ENCODE peak calls at places on chromosomes 2 and 18, in six cellular contexts. C is BJ, G is BE2C, H is cardiac fibroblast, J is A673, B is AG04450. N is an unnamed sample.

GRCh38 chr18:3135536-3135935 is 84.2 kb downstream of the MYOM1 start:
- DNase-seq in B (no peak), H (no peak), J (no peak), C (no peak), G (no peak), N (no peak)

GRCh38 chr2:102239344-102239743 is 52.5 kb downstream of the IL1RL2 start:
- DNase-seq in G (no peak), H (no peak), B (no peak), J (no peak), C (no peak), N (no peak)

GRCh38 chr2:176710657-176711197 is 441.5 kb downstream of the MTX2 start:
- DNase-seq in B (no peak), H (no peak), G (peak), J (no peak), C (no peak), N (no peak)

GRCh38 chr2:44934024-44934423 is 7.5 kb upstream of the SIX3 start:
- DNase-seq in H (no peak), C (no peak), G (no peak), J (no peak), B (no peak), N (no peak)

GRCh38 chr2:231612199-231613053 is 19.8 kb downstream of the TEX44 start:
- DNase-seq in H (peak), G (peak), J (peak), B (peak), C (peak), N (peak)

GRCh38 chr18:13375302-13376255 is 157.0 kb downstream of the LDLRAD4 start:
- DNase-seq in B (peak), H (peak), J (peak), C (peak), G (peak), N (peak)

GRCh38 chr2:200733713-200734198 is 78.0 kb upstream of the BZW1 start:
- DNase-seq in J (no peak), B (no peak), H (no peak), G (no peak), C (no peak), N (no peak)

GRCh38 chr2:126399001-126399400 is 257.0 kb upstream of the GYPC start:
- DNase-seq in G (no peak), C (no peak), J (peak), H (no peak), B (no peak), N (no peak)

GRCh38 chr2:45857206-45857605 is 205.7 kb downstream of the PRKCE start:
- DNase-seq in C (no peak), B (no peak), G (no peak), J (no peak), H (no peak), N (no peak)

GRCh38 chr2:25517701-25518100 is 155.7 kb downstream of the DTNB start:
- DNase-seq in J (no peak), G (no peak), H (no peak), B (no peak), C (no peak), N (no peak)

GRCh38 chr2:148907085-148907785 is 32.2 kb downstream of the KIF5C start:
- DNase-seq in G (no peak), C (no peak), B (no peak), J (no peak), H (no peak), N (no peak)

GRCh38 chr2:112876257-112876970 is 34.6 kb upstream of the IL37 start:
- DNase-seq in B (no peak), C (no peak), G (no peak), J (no peak), H (no peak), N (no peak)

GRCh38 chr2:209526541-209526940 is 102.7 kb downstream of the MAP2 start:
- DNase-seq in B (no peak), J (peak), C (no peak), H (peak), G (no peak), N (no peak)

GRCh38 chr2:149743842-149744468 is 156.4 kb upstream of the MMADHC start:
- DNase-seq in G (peak), B (peak), J (peak), C (peak), H (peak), N (peak)

GRCh38 chr2:240466579-240467148 is 31.2 kb downstream of the GPC1 start:
- DNase-seq in G (peak), B (no peak), J (no peak), H (no peak), C (no peak), N (no peak)

GRCh38 chr2:146324954-146325353 is 1519.9 kb upstream of the ACVR2A start:
- DNase-seq in J (no peak), B (peak), G (no peak), H (no peak), C (peak), N (no peak)

GRCh38 chr2:145503511-145503910 is 983.6 kb upstream of the ZEB2 start:
- DNase-seq in G (no peak), J (peak), H (no peak), C (no peak), B (no peak), N (no peak)

GRCh38 chr2:85162746-85163301 is 29.6 kb downstream of the TCF7L1 start:
- DNase-seq in G (no peak), H (peak), B (peak), C (no peak), J (peak), N (peak)

GRCh38 chr2:132484144-132484543 is 67.5 kb downstream of the GPR39 start:
- DNase-seq in B (no peak), H (no peak), G (no peak), J (no peak), C (no peak), N (no peak)

GRCh38 chr2:151668737-151669136 is 65.5 kb downstream of the NEB start:
- DNase-seq in J (peak), H (no peak), B (no peak), C (no peak), G (no peak), N (no peak)

GRCh38 chr2:225889452-225889851 is 489.9 kb downstream of the NYAP2 start:
- DNase-seq in B (peak), J (peak), C (peak), G (peak), H (peak), N (peak)

GRCh38 chr2:119246884-119247843 is 23.5 kb downstream of the STEAP3 start:
- DNase-seq in C (no peak), H (no peak), J (no peak), G (no peak), B (no peak), N (no peak)

GRCh38 chr2:135030826-135031225 is 16.4 kb downstream of the MAP3K19 start:
- DNase-seq in H (peak), G (no peak), C (no peak), B (no peak), J (peak), N (peak)

GRCh38 chr2:221025397-221025796 is 546.7 kb downstream of the EPHA4 start:
- DNase-seq in H (no peak), B (no peak), C (no peak), G (no peak), J (no peak), N (no peak)

GRCh38 chr18:55380574-55380973 is 207.4 kb downstream of the TCF4 start:
- DNase-seq in J (no peak), G (no peak), C (no peak), B (peak), H (no peak), N (no peak)

GRCh38 chr2:102063948-102064678 is 72.4 kb downstream of the IL1R2 start:
- DNase-seq in B (peak), H (peak), G (peak), J (peak), C (peak), N (peak)

GRCh38 chr2:219001577-219002394 is 8.6 kb upstream of the CRYBA2 start:
- DNase-seq in B (no peak), J (no peak), G (peak), C (no peak), H (no peak), N (no peak)

GRCh38 chr2:18856766-18857165 is 267.4 kb upstream of the NT5C1B start:
- DNase-seq in G (no peak), H (no peak), J (no peak), C (peak), B (no peak), N (peak)

GRCh38 chr18:79587298-79588125 is 92.1 kb upstream of the CTDP1 start:
- DNase-seq in B (no peak), C (no peak), J (no peak), H (no peak), G (no peak), N (no peak)

GRCh38 chr18:12947355-12948054 is at the start of gene SEH1L:
- DNase-seq in J (peak), B (peak), G (peak), H (peak), C (peak), N (peak)

GRCh38 chr2:240991378-240992263 is 6.8 kb upstream of the SNED1 start:
- DNase-seq in H (peak), J (peak), G (peak), C (peak), B (peak), N (peak)

GRCh38 chr2:66836851-66837250 is 401.9 kb downstream of the MEIS1 start:
- DNase-seq in J (no peak), B (no peak), C (no peak), H (no peak), G (no peak), N (no peak)

GRCh38 chr2:171187177-171187576 is 26.5 kb upstream of the TLK1 start:
- DNase-seq in B (no peak), J (no peak), H (no peak), C (no peak), G (no peak), N (no peak)

GRCh38 chr2:11075221-11075620 is 80.0 kb upstream of the SLC66A3 start:
- DNase-seq in H (no peak), C (no peak), B (no peak), J (no peak), G (no peak), N (no peak)

GRCh38 chr2:128781888-128782385 is 463.3 kb upstream of the HS6ST1 start:
- DNase-seq in B (no peak), G (no peak), C (no peak), H (no peak), J (no peak), N (no peak)

GRCh38 chr2:145617906-145618305 is 1098.0 kb upstream of the ZEB2 start:
- DNase-seq in H (peak), G (no peak), J (no peak), C (no peak), B (no peak), N (no peak)

DNA sequence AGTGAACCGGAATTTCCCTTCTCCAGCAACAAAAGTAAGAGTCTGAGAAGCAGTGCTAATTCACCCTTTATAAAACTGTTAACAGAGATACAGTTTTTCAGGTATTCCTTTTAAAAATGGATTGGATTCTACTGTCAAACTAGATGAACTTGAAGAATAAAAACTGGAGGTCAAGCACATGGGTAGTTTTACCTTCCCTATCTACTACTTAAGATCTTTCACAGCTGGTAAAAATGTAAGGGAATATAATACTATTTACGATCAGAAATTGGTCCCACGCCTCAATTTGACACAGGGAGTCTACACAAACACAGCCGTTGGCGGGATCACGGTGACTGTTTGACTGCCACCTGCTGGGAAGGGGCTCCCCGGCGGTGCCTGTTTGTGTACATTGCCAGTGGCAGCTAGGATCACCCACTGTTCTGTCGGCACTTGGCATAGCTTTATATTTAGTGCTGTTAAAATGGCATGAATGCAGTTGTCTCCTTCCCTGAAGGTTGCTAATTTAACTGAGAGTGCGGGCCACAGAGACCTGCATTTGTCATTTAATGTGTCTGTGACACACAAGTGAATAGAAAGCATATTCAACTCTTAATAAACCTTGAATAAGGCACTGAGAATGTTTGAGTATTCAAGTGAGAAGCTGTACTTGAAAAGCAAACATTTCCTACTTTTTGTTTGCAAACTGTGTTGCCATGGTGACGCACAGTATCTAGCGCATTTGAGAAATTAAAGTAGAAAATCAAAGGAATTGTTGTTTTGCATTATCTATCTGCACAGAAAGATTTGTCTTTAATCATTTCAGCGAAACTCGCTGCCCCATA is 59.6 kb downstream of the ABCG8 start:
- DNase-seq in B (no peak), C (no peak), J (peak), H (peak), G (peak), N (no peak)
- TF ChIP-seq CTCF in B (peak), C (peak), J (peak), H (no peak), G (peak), N (peak)

DNA sequence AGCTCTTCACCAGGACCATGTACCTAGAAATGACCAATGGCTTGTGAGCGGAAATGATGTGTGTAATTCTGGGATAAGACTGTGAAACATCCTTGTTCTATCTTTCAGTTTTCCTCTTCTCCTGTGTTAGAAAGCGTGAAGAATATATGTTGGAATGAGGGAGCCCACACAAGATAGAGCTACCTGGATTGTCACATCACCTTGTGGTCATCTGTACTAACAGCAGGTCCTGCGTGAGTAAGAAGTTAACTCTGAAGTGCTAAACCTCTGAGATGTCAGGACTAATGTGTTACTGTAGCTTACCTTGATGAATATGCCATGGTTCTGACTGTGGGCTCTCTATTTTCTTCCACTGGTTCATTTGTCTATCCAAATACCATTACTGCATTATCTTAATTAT is 75.6 kb downstream of the FASTKD2 start:
- DNase-seq in G (no peak), J (no peak), H (no peak), B (no peak), C (no peak), N (no peak)
- TF ChIP-seq CTCF in G (peak), J (no peak), H (no peak), B (no peak), C (no peak), N (no peak)

GRCh38 chr18:29892960-29893558 is 1149.5 kb downstream of the DSC3 start:
- DNase-seq in H (peak), C (no peak), J (peak), G (no peak), B (no peak), N (no peak)
- TF ChIP-seq CTCF in H (peak), C (peak), J (peak), G (peak), B (peak), N (peak)

DNA sequence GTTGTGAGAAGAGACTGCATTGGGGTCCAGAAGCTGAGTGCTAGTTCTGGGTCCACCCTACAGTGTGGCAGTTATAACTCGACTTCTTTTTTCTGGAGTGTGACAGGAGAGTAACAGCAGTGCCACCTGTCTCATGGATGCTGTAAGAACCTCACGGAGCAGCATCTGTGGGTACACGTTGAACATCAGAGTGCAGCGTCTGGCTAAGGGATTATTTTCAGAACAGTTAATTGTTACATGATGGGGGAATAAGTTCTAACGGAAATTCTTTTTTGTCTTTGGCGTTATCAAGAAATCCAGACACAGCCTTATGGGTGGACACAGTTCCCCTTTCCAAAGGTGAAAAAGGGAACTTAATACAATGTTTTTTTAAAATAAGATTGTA is 28.3 kb upstream of the TOGARAM2 start:
- DNase-seq in H (no peak), B (no peak), J (no peak), C (no peak), G (no peak), N (no peak)
- TF ChIP-seq CTCF in H (no peak), B (no peak), J (peak), C (no peak), G (peak), N (no peak)

N was measured in AG09319.